ENCODE peak calls at places on chromosomes 5 and 9, in seven cellular contexts. One of them, this sample, is unnamed.
A peak's percentile ranks its signal among the peaks of the same experiment; 100 is the strongest.

GRCh38 chr5:133456933-133457402 is 155.4 kb downstream of the FSTL4 start:
- DNase-seq in activated T-cell treated with anti-CD3 and anti-CD28 coated beads for 1 hour: no peak
- DNase-seq in stimulated activated naive CD4-positive, alpha-beta T cell: no peak
- DNase-seq in CD4-positive, alpha-beta T cell: no peak
- DNase-seq in GM19239: no peak
- DNase-seq in stimulated activated CD8-positive, alpha-beta memory T cell treated with anti-CD3 and anti-CD28 coated beads, Interleukin-12 subunit alpha, Interleukin-12 subunit beta, amount 100 ng/mL, for 1 hour: no peak
- DNase-seq in left ventricle myocardium inferior: no peak
- DNase-seq in this sample: no peak

GRCh38 chr9:92714016-92714415 is 44.1 kb upstream of the IPPK start:
- DNase-seq in activated T-cell treated with anti-CD3 and anti-CD28 coated beads for 1 hour: no peak
- DNase-seq in stimulated activated naive CD4-positive, alpha-beta T cell: no peak
- DNase-seq in CD4-positive, alpha-beta T cell: no peak
- DNase-seq in GM19239: no peak
- DNase-seq in stimulated activated CD8-positive, alpha-beta memory T cell treated with anti-CD3 and anti-CD28 coated beads, Interleukin-12 subunit alpha, Interleukin-12 subunit beta, amount 100 ng/mL, for 1 hour: no peak
- DNase-seq in left ventricle myocardium inferior: no peak
- DNase-seq in this sample: no peak

GRCh38 chr9:21326526-21327139 is 8.6 kb downstream of the KLHL9 start:
- DNase-seq in activated T-cell treated with anti-CD3 and anti-CD28 coated beads for 1 hour: no peak
- DNase-seq in stimulated activated naive CD4-positive, alpha-beta T cell: peak; percentile 59
- DNase-seq in CD4-positive, alpha-beta T cell: no peak
- DNase-seq in GM19239: peak; percentile 12
- DNase-seq in stimulated activated CD8-positive, alpha-beta memory T cell treated with anti-CD3 and anti-CD28 coated beads, Interleukin-12 subunit alpha, Interleukin-12 subunit beta, amount 100 ng/mL, for 1 hour: no peak
- DNase-seq in left ventricle myocardium inferior: no peak
- DNase-seq in this sample: peak; percentile 70

GRCh38 chr9:89489548-89490527 is 8.1 kb downstream of the SEMA4D start:
- DNase-seq in activated T-cell treated with anti-CD3 and anti-CD28 coated beads for 1 hour: no peak
- DNase-seq in stimulated activated naive CD4-positive, alpha-beta T cell: peak; percentile 80
- DNase-seq in CD4-positive, alpha-beta T cell: no peak
- DNase-seq in GM19239: no peak
- DNase-seq in stimulated activated CD8-positive, alpha-beta memory T cell treated with anti-CD3 and anti-CD28 coated beads, Interleukin-12 subunit alpha, Interleukin-12 subunit beta, amount 100 ng/mL, for 1 hour: no peak
- DNase-seq in left ventricle myocardium inferior: no peak
- DNase-seq in this sample: no peak

GRCh38 chr5:56048124-56048523 is 53.4 kb upstream of the IL6ST start:
- DNase-seq in activated T-cell treated with anti-CD3 and anti-CD28 coated beads for 1 hour: no peak
- DNase-seq in stimulated activated naive CD4-positive, alpha-beta T cell: no peak
- DNase-seq in CD4-positive, alpha-beta T cell: no peak
- DNase-seq in GM19239: no peak
- DNase-seq in stimulated activated CD8-positive, alpha-beta memory T cell treated with anti-CD3 and anti-CD28 coated beads, Interleukin-12 subunit alpha, Interleukin-12 subunit beta, amount 100 ng/mL, for 1 hour: no peak
- DNase-seq in left ventricle myocardium inferior: no peak
- DNase-seq in this sample: no peak

GRCh38 chr9:734831-735511 is 106.5 kb upstream of the DMRT1 start:
- DNase-seq in activated T-cell treated with anti-CD3 and anti-CD28 coated beads for 1 hour: no peak
- DNase-seq in stimulated activated naive CD4-positive, alpha-beta T cell: no peak
- DNase-seq in CD4-positive, alpha-beta T cell: no peak
- DNase-seq in GM19239: no peak
- DNase-seq in stimulated activated CD8-positive, alpha-beta memory T cell treated with anti-CD3 and anti-CD28 coated beads, Interleukin-12 subunit alpha, Interleukin-12 subunit beta, amount 100 ng/mL, for 1 hour: no peak
- DNase-seq in left ventricle myocardium inferior: no peak
- DNase-seq in this sample: no peak

GRCh38 chr9:137156567-137157375 is 13.1 kb downstream of the LRRC26 start:
- DNase-seq in activated T-cell treated with anti-CD3 and anti-CD28 coated beads for 1 hour: peak; percentile 54
- DNase-seq in stimulated activated naive CD4-positive, alpha-beta T cell: peak; percentile 29
- DNase-seq in CD4-positive, alpha-beta T cell: peak; percentile 34
- DNase-seq in GM19239: no peak
- DNase-seq in stimulated activated CD8-positive, alpha-beta memory T cell treated with anti-CD3 and anti-CD28 coated beads, Interleukin-12 subunit alpha, Interleukin-12 subunit beta, amount 100 ng/mL, for 1 hour: peak; percentile 30
- DNase-seq in left ventricle myocardium inferior: peak; percentile 30
- DNase-seq in this sample: peak; percentile 29

GRCh38 chr9:132887181-132888120 is 8.8 kb downstream of the SPACA9 start:
- DNase-seq in activated T-cell treated with anti-CD3 and anti-CD28 coated beads for 1 hour: no peak
- DNase-seq in stimulated activated naive CD4-positive, alpha-beta T cell: no peak
- DNase-seq in CD4-positive, alpha-beta T cell: no peak
- DNase-seq in GM19239: no peak
- DNase-seq in stimulated activated CD8-positive, alpha-beta memory T cell treated with anti-CD3 and anti-CD28 coated beads, Interleukin-12 subunit alpha, Interleukin-12 subunit beta, amount 100 ng/mL, for 1 hour: no peak
- DNase-seq in left ventricle myocardium inferior: no peak
- DNase-seq in this sample: no peak

GRCh38 chr5:155936520-155937406 is 390.2 kb upstream of the SGCD start:
- DNase-seq in activated T-cell treated with anti-CD3 and anti-CD28 coated beads for 1 hour: no peak
- DNase-seq in stimulated activated naive CD4-positive, alpha-beta T cell: no peak
- DNase-seq in CD4-positive, alpha-beta T cell: no peak
- DNase-seq in GM19239: no peak
- DNase-seq in stimulated activated CD8-positive, alpha-beta memory T cell treated with anti-CD3 and anti-CD28 coated beads, Interleukin-12 subunit alpha, Interleukin-12 subunit beta, amount 100 ng/mL, for 1 hour: no peak
- DNase-seq in left ventricle myocardium inferior: no peak
- DNase-seq in this sample: no peak

GRCh38 chr5:127671218-127671617 is 22.3 kb downstream of the CTXN3 start:
- DNase-seq in activated T-cell treated with anti-CD3 and anti-CD28 coated beads for 1 hour: no peak
- DNase-seq in stimulated activated naive CD4-positive, alpha-beta T cell: no peak
- DNase-seq in CD4-positive, alpha-beta T cell: no peak
- DNase-seq in GM19239: no peak
- DNase-seq in stimulated activated CD8-positive, alpha-beta memory T cell treated with anti-CD3 and anti-CD28 coated beads, Interleukin-12 subunit alpha, Interleukin-12 subunit beta, amount 100 ng/mL, for 1 hour: no peak
- DNase-seq in left ventricle myocardium inferior: no peak
- DNase-seq in this sample: no peak

GRCh38 chr9:127316586-127317383 is 52.2 kb downstream of the GARNL3 start:
- DNase-seq in activated T-cell treated with anti-CD3 and anti-CD28 coated beads for 1 hour: no peak
- DNase-seq in stimulated activated naive CD4-positive, alpha-beta T cell: no peak
- DNase-seq in CD4-positive, alpha-beta T cell: no peak
- DNase-seq in GM19239: no peak
- DNase-seq in stimulated activated CD8-positive, alpha-beta memory T cell treated with anti-CD3 and anti-CD28 coated beads, Interleukin-12 subunit alpha, Interleukin-12 subunit beta, amount 100 ng/mL, for 1 hour: no peak
- DNase-seq in left ventricle myocardium inferior: no peak
- DNase-seq in this sample: no peak

GRCh38 chr5:142894749-142895148 is 124.6 kb downstream of the ARHGAP26 start:
- DNase-seq in activated T-cell treated with anti-CD3 and anti-CD28 coated beads for 1 hour: no peak
- DNase-seq in stimulated activated naive CD4-positive, alpha-beta T cell: no peak
- DNase-seq in CD4-positive, alpha-beta T cell: no peak
- DNase-seq in GM19239: no peak
- DNase-seq in stimulated activated CD8-positive, alpha-beta memory T cell treated with anti-CD3 and anti-CD28 coated beads, Interleukin-12 subunit alpha, Interleukin-12 subunit beta, amount 100 ng/mL, for 1 hour: no peak
- DNase-seq in left ventricle myocardium inferior: no peak
- DNase-seq in this sample: no peak

GRCh38 chr9:81182421-81182820 is 506.9 kb downstream of the TLE1 start:
- DNase-seq in activated T-cell treated with anti-CD3 and anti-CD28 coated beads for 1 hour: no peak
- DNase-seq in stimulated activated naive CD4-positive, alpha-beta T cell: no peak
- DNase-seq in CD4-positive, alpha-beta T cell: no peak
- DNase-seq in GM19239: no peak
- DNase-seq in stimulated activated CD8-positive, alpha-beta memory T cell treated with anti-CD3 and anti-CD28 coated beads, Interleukin-12 subunit alpha, Interleukin-12 subunit beta, amount 100 ng/mL, for 1 hour: no peak
- DNase-seq in left ventricle myocardium inferior: no peak
- DNase-seq in this sample: no peak

GRCh38 chr9:28650327-28650726 is 1077.0 kb upstream of the C9orf72 start:
- DNase-seq in activated T-cell treated with anti-CD3 and anti-CD28 coated beads for 1 hour: no peak
- DNase-seq in stimulated activated naive CD4-positive, alpha-beta T cell: no peak
- DNase-seq in CD4-positive, alpha-beta T cell: no peak
- DNase-seq in GM19239: no peak
- DNase-seq in stimulated activated CD8-positive, alpha-beta memory T cell treated with anti-CD3 and anti-CD28 coated beads, Interleukin-12 subunit alpha, Interleukin-12 subunit beta, amount 100 ng/mL, for 1 hour: no peak
- DNase-seq in left ventricle myocardium inferior: no peak
- DNase-seq in this sample: no peak

GRCh38 chr5:1288439-1289335 is 6.2 kb downstream of the TERT start:
- DNase-seq in activated T-cell treated with anti-CD3 and anti-CD28 coated beads for 1 hour: no peak
- DNase-seq in stimulated activated naive CD4-positive, alpha-beta T cell: no peak
- DNase-seq in CD4-positive, alpha-beta T cell: no peak
- DNase-seq in GM19239: no peak
- DNase-seq in stimulated activated CD8-positive, alpha-beta memory T cell treated with anti-CD3 and anti-CD28 coated beads, Interleukin-12 subunit alpha, Interleukin-12 subunit beta, amount 100 ng/mL, for 1 hour: no peak
- DNase-seq in left ventricle myocardium inferior: no peak
- DNase-seq in this sample: no peak

GRCh38 chr5:135553688-135554462 is 18.1 kb upstream of the NEUROG1 start:
- DNase-seq in activated T-cell treated with anti-CD3 and anti-CD28 coated beads for 1 hour: no peak
- DNase-seq in stimulated activated naive CD4-positive, alpha-beta T cell: no peak
- DNase-seq in CD4-positive, alpha-beta T cell: no peak
- DNase-seq in GM19239: no peak
- DNase-seq in stimulated activated CD8-positive, alpha-beta memory T cell treated with anti-CD3 and anti-CD28 coated beads, Interleukin-12 subunit alpha, Interleukin-12 subunit beta, amount 100 ng/mL, for 1 hour: no peak
- DNase-seq in left ventricle myocardium inferior: no peak
- DNase-seq in this sample: no peak

GRCh38 chr5:140833993-140834392 is at the start of gene PCDHA7:
- DNase-seq in activated T-cell treated with anti-CD3 and anti-CD28 coated beads for 1 hour: no peak
- DNase-seq in stimulated activated naive CD4-positive, alpha-beta T cell: no peak
- DNase-seq in CD4-positive, alpha-beta T cell: no peak
- DNase-seq in GM19239: no peak
- DNase-seq in stimulated activated CD8-positive, alpha-beta memory T cell treated with anti-CD3 and anti-CD28 coated beads, Interleukin-12 subunit alpha, Interleukin-12 subunit beta, amount 100 ng/mL, for 1 hour: no peak
- DNase-seq in left ventricle myocardium inferior: no peak
- DNase-seq in this sample: peak; percentile 2

GRCh38 chr5:115842089-115842881 is 550 bp downstream of the AP3S1 start:
- DNase-seq in activated T-cell treated with anti-CD3 and anti-CD28 coated beads for 1 hour: no peak
- DNase-seq in stimulated activated naive CD4-positive, alpha-beta T cell: peak; percentile 44
- DNase-seq in CD4-positive, alpha-beta T cell: no peak
- DNase-seq in GM19239: no peak
- DNase-seq in stimulated activated CD8-positive, alpha-beta memory T cell treated with anti-CD3 and anti-CD28 coated beads, Interleukin-12 subunit alpha, Interleukin-12 subunit beta, amount 100 ng/mL, for 1 hour: no peak
- DNase-seq in left ventricle myocardium inferior: no peak
- DNase-seq in this sample: peak; percentile 74

GRCh38 chr5:139764250-139764791 is 31.3 kb upstream of the PSD2 start:
- DNase-seq in activated T-cell treated with anti-CD3 and anti-CD28 coated beads for 1 hour: peak; percentile 17
- DNase-seq in stimulated activated naive CD4-positive, alpha-beta T cell: no peak
- DNase-seq in CD4-positive, alpha-beta T cell: no peak
- DNase-seq in GM19239: no peak
- DNase-seq in stimulated activated CD8-positive, alpha-beta memory T cell treated with anti-CD3 and anti-CD28 coated beads, Interleukin-12 subunit alpha, Interleukin-12 subunit beta, amount 100 ng/mL, for 1 hour: no peak
- DNase-seq in left ventricle myocardium inferior: no peak
- DNase-seq in this sample: no peak

GRCh38 chr5:82100303-82101077 is 128.7 kb downstream of the ATG10 start:
- DNase-seq in activated T-cell treated with anti-CD3 and anti-CD28 coated beads for 1 hour: no peak
- DNase-seq in stimulated activated naive CD4-positive, alpha-beta T cell: no peak
- DNase-seq in CD4-positive, alpha-beta T cell: no peak
- DNase-seq in GM19239: no peak
- DNase-seq in stimulated activated CD8-positive, alpha-beta memory T cell treated with anti-CD3 and anti-CD28 coated beads, Interleukin-12 subunit alpha, Interleukin-12 subunit beta, amount 100 ng/mL, for 1 hour: no peak
- DNase-seq in left ventricle myocardium inferior: no peak
- DNase-seq in this sample: peak; percentile 84

GRCh38 chr9:104923289-104923688 is 4.7 kb downstream of the ABCA1 start:
- DNase-seq in activated T-cell treated with anti-CD3 and anti-CD28 coated beads for 1 hour: no peak
- DNase-seq in stimulated activated naive CD4-positive, alpha-beta T cell: no peak
- DNase-seq in CD4-positive, alpha-beta T cell: no peak
- DNase-seq in GM19239: no peak
- DNase-seq in stimulated activated CD8-positive, alpha-beta memory T cell treated with anti-CD3 and anti-CD28 coated beads, Interleukin-12 subunit alpha, Interleukin-12 subunit beta, amount 100 ng/mL, for 1 hour: no peak
- DNase-seq in left ventricle myocardium inferior: no peak
- DNase-seq in this sample: peak; percentile 74

GRCh38 chr9:127388037-127388855 is 8.7 kb upstream of the SLC2A8 start:
- DNase-seq in activated T-cell treated with anti-CD3 and anti-CD28 coated beads for 1 hour: peak; percentile 64
- DNase-seq in stimulated activated naive CD4-positive, alpha-beta T cell: peak; percentile 93
- DNase-seq in CD4-positive, alpha-beta T cell: peak; percentile 76
- DNase-seq in GM19239: peak; percentile 24
- DNase-seq in stimulated activated CD8-positive, alpha-beta memory T cell treated with anti-CD3 and anti-CD28 coated beads, Interleukin-12 subunit alpha, Interleukin-12 subunit beta, amount 100 ng/mL, for 1 hour: peak; percentile 76
- DNase-seq in left ventricle myocardium inferior: peak; percentile 39
- DNase-seq in this sample: peak; percentile 92

GRCh38 chr5:34497031-34497808 is 158.9 kb upstream of the RAI14 start:
- DNase-seq in activated T-cell treated with anti-CD3 and anti-CD28 coated beads for 1 hour: no peak
- DNase-seq in stimulated activated naive CD4-positive, alpha-beta T cell: no peak
- DNase-seq in CD4-positive, alpha-beta T cell: no peak
- DNase-seq in GM19239: no peak
- DNase-seq in stimulated activated CD8-positive, alpha-beta memory T cell treated with anti-CD3 and anti-CD28 coated beads, Interleukin-12 subunit alpha, Interleukin-12 subunit beta, amount 100 ng/mL, for 1 hour: no peak
- DNase-seq in left ventricle myocardium inferior: peak; percentile 75
- DNase-seq in this sample: no peak

GRCh38 chr5:34673463-34674125 is 17.5 kb downstream of the RAI14 start:
- DNase-seq in activated T-cell treated with anti-CD3 and anti-CD28 coated beads for 1 hour: no peak
- DNase-seq in stimulated activated naive CD4-positive, alpha-beta T cell: no peak
- DNase-seq in CD4-positive, alpha-beta T cell: no peak
- DNase-seq in GM19239: no peak
- DNase-seq in stimulated activated CD8-positive, alpha-beta memory T cell treated with anti-CD3 and anti-CD28 coated beads, Interleukin-12 subunit alpha, Interleukin-12 subunit beta, amount 100 ng/mL, for 1 hour: no peak
- DNase-seq in left ventricle myocardium inferior: no peak
- DNase-seq in this sample: no peak

GRCh38 chr5:91271999-91272398 is 111.1 kb downstream of the ARRDC3 start:
- DNase-seq in activated T-cell treated with anti-CD3 and anti-CD28 coated beads for 1 hour: no peak
- DNase-seq in stimulated activated naive CD4-positive, alpha-beta T cell: no peak
- DNase-seq in CD4-positive, alpha-beta T cell: no peak
- DNase-seq in GM19239: no peak
- DNase-seq in stimulated activated CD8-positive, alpha-beta memory T cell treated with anti-CD3 and anti-CD28 coated beads, Interleukin-12 subunit alpha, Interleukin-12 subunit beta, amount 100 ng/mL, for 1 hour: no peak
- DNase-seq in left ventricle myocardium inferior: no peak
- DNase-seq in this sample: no peak

GRCh38 chr5:19855031-19855430 is 133.0 kb downstream of the CDH18 start:
- DNase-seq in activated T-cell treated with anti-CD3 and anti-CD28 coated beads for 1 hour: no peak
- DNase-seq in stimulated activated naive CD4-positive, alpha-beta T cell: no peak
- DNase-seq in CD4-positive, alpha-beta T cell: no peak
- DNase-seq in GM19239: no peak
- DNase-seq in stimulated activated CD8-positive, alpha-beta memory T cell treated with anti-CD3 and anti-CD28 coated beads, Interleukin-12 subunit alpha, Interleukin-12 subunit beta, amount 100 ng/mL, for 1 hour: no peak
- DNase-seq in left ventricle myocardium inferior: no peak
- DNase-seq in this sample: no peak

GRCh38 chr5:170482511-170482910 is 21.3 kb upstream of the KCNIP1 start:
- DNase-seq in activated T-cell treated with anti-CD3 and anti-CD28 coated beads for 1 hour: no peak
- DNase-seq in stimulated activated naive CD4-positive, alpha-beta T cell: no peak
- DNase-seq in CD4-positive, alpha-beta T cell: no peak
- DNase-seq in GM19239: no peak
- DNase-seq in stimulated activated CD8-positive, alpha-beta memory T cell treated with anti-CD3 and anti-CD28 coated beads, Interleukin-12 subunit alpha, Interleukin-12 subunit beta, amount 100 ng/mL, for 1 hour: no peak
- DNase-seq in left ventricle myocardium inferior: no peak
- DNase-seq in this sample: no peak

GRCh38 chr9:21252727-21253547 is 13.1 kb upstream of the IFNA14 start:
- DNase-seq in activated T-cell treated with anti-CD3 and anti-CD28 coated beads for 1 hour: no peak
- DNase-seq in stimulated activated naive CD4-positive, alpha-beta T cell: peak; percentile 11
- DNase-seq in CD4-positive, alpha-beta T cell: no peak
- DNase-seq in GM19239: no peak
- DNase-seq in stimulated activated CD8-positive, alpha-beta memory T cell treated with anti-CD3 and anti-CD28 coated beads, Interleukin-12 subunit alpha, Interleukin-12 subunit beta, amount 100 ng/mL, for 1 hour: no peak
- DNase-seq in left ventricle myocardium inferior: peak; percentile 24
- DNase-seq in this sample: peak; percentile 78

GRCh38 chr9:132663851-132664250 is 5.9 kb downstream of the DDX31 start:
- DNase-seq in activated T-cell treated with anti-CD3 and anti-CD28 coated beads for 1 hour: no peak
- DNase-seq in stimulated activated naive CD4-positive, alpha-beta T cell: no peak
- DNase-seq in CD4-positive, alpha-beta T cell: no peak
- DNase-seq in GM19239: no peak
- DNase-seq in stimulated activated CD8-positive, alpha-beta memory T cell treated with anti-CD3 and anti-CD28 coated beads, Interleukin-12 subunit alpha, Interleukin-12 subunit beta, amount 100 ng/mL, for 1 hour: no peak
- DNase-seq in left ventricle myocardium inferior: no peak
- DNase-seq in this sample: no peak

GRCh38 chr5:78008356-78008967 is 232.3 kb upstream of the TBCA start:
- DNase-seq in activated T-cell treated with anti-CD3 and anti-CD28 coated beads for 1 hour: no peak
- DNase-seq in stimulated activated naive CD4-positive, alpha-beta T cell: no peak
- DNase-seq in CD4-positive, alpha-beta T cell: no peak
- DNase-seq in GM19239: no peak
- DNase-seq in stimulated activated CD8-positive, alpha-beta memory T cell treated with anti-CD3 and anti-CD28 coated beads, Interleukin-12 subunit alpha, Interleukin-12 subunit beta, amount 100 ng/mL, for 1 hour: no peak
- DNase-seq in left ventricle myocardium inferior: no peak
- DNase-seq in this sample: peak; percentile 77

GRCh38 chr5:139650689-139651501 is 2.7 kb downstream of the CXXC5 start:
- DNase-seq in activated T-cell treated with anti-CD3 and anti-CD28 coated beads for 1 hour: no peak
- DNase-seq in stimulated activated naive CD4-positive, alpha-beta T cell: no peak
- DNase-seq in CD4-positive, alpha-beta T cell: no peak
- DNase-seq in GM19239: no peak
- DNase-seq in stimulated activated CD8-positive, alpha-beta memory T cell treated with anti-CD3 and anti-CD28 coated beads, Interleukin-12 subunit alpha, Interleukin-12 subunit beta, amount 100 ng/mL, for 1 hour: no peak
- DNase-seq in left ventricle myocardium inferior: peak; percentile 75
- DNase-seq in this sample: peak; percentile 68

GRCh38 chr5:132203916-132204315 is 23.7 kb downstream of the P4HA2 start:
- DNase-seq in activated T-cell treated with anti-CD3 and anti-CD28 coated beads for 1 hour: no peak
- DNase-seq in stimulated activated naive CD4-positive, alpha-beta T cell: no peak
- DNase-seq in CD4-positive, alpha-beta T cell: no peak
- DNase-seq in GM19239: no peak
- DNase-seq in stimulated activated CD8-positive, alpha-beta memory T cell treated with anti-CD3 and anti-CD28 coated beads, Interleukin-12 subunit alpha, Interleukin-12 subunit beta, amount 100 ng/mL, for 1 hour: no peak
- DNase-seq in left ventricle myocardium inferior: no peak
- DNase-seq in this sample: no peak